ENCODE peak calls at places on chromosomes 16 and 17, in six cellular contexts. Y is hepatocyte, L is AG10803, J is GM23338, A is dorsolateral prefrontal cortex, X is fibroblast of mammary gland. S is an unnamed sample.

GRCh38 chr16:77585852-77586251 is 136.5 kb upstream of the NUDT7 start:
- DNase-seq in X (peak; percentile 61), A (no peak), J (no peak), L (no peak), Y (no peak), S (peak; percentile 51)

GRCh38 chr16:86343111-86343642 is 167.2 kb upstream of the FOXF1 start:
- DNase-seq in J (no peak), L (peak; percentile 74), Y (peak; percentile 82), X (peak; percentile 56), A (no peak), S (peak; percentile 94)

GRCh38 chr17:75325827-75326586 is 36.8 kb upstream of the SLC25A19 start:
- DNase-seq in Y (no peak), J (no peak), L (peak; percentile 48), X (peak; percentile 54), A (no peak), S (peak; percentile 81)

GRCh38 chr17:63138713-63139112 is 172.7 kb downstream of the TANC2 start:
- DNase-seq in X (peak; percentile 16), Y (no peak), L (peak; percentile 58), A (no peak), J (no peak), S (no peak)

GRCh38 chr17:80123791-80124190 is 22.4 kb downstream of the GAA start:
- DNase-seq in Y (no peak), J (no peak), A (no peak), X (peak; percentile 72), L (peak; percentile 48), S (peak; percentile 41)

GRCh38 chr17:19386276-19386863 is 620 bp downstream of the MFAP4 start:
- DNase-seq in A (no peak), X (peak; percentile 96), L (peak; percentile 88), J (peak; percentile 28), Y (peak; percentile 83), S (peak; percentile 79)

GRCh38 chr17:33814852-33815251 is 440.2 kb upstream of the CCL2 start:
- DNase-seq in A (no peak), Y (no peak), X (no peak), L (no peak), J (no peak), S (no peak)

GRCh38 chr17:4747847-4748246 is 8.1 kb upstream of the CXCL16 start:
- DNase-seq in J (no peak), A (no peak), Y (no peak), X (no peak), L (peak; percentile 5), S (no peak)

GRCh38 chr16:70715113-70715711 is 29.4 kb upstream of the MTSS2 start:
- DNase-seq in A (no peak), Y (peak; percentile 86), J (no peak), X (peak; percentile 97), L (peak; percentile 99), S (peak; percentile 70)

GRCh38 chr16:14485131-14485551 is 144.9 kb downstream of the PARN start:
- DNase-seq in Y (no peak), J (no peak), A (no peak), X (peak; percentile 26), L (peak; percentile 58), S (peak; percentile 48)

GRCh38 chr16:14487579-14487978 is 142.5 kb downstream of the PARN start:
- DNase-seq in J (no peak), X (no peak), A (no peak), Y (no peak), L (no peak), S (no peak)

GRCh38 chr16:14489460-14489859 is 140.6 kb downstream of the PARN start:
- DNase-seq in Y (peak; percentile 46), X (no peak), L (peak; percentile 79), A (no peak), J (peak; percentile 79), S (peak; percentile 21)

GRCh38 chr16:14485811-14486519 is 144.1 kb downstream of the PARN start:
- DNase-seq in X (peak; percentile 22), Y (no peak), A (no peak), J (no peak), L (peak; percentile 57), S (no peak)

GRCh38 chr16:14486520-14487303 is 143.3 kb downstream of the PARN start:
- DNase-seq in J (peak; percentile 46), L (peak; percentile 97), A (peak; percentile 68), X (peak; percentile 97), Y (peak; percentile 92), S (peak; percentile 98)
- H3K4me3 ChIP-seq in J (no peak overlapping the region), L (peak overlapping the region; percentile 67), A (peak overlapping the region; percentile 45), X (peak overlapping the region; percentile 46), Y (no peak overlapping the region), S (peak overlapping the region; percentile 63)

GRCh38 chr17:39069114-39069756 is 82.2 kb downstream of the PLXDC1 start:
- DNase-seq in A (no peak), X (peak; percentile 53), Y (peak; percentile 65), L (peak; percentile 50), J (peak; percentile 82), S (peak; percentile 74)
- TF ChIP-seq CTCF in A (peak; percentile 46), X (peak; percentile 62), Y (peak; percentile 69), L (peak; percentile 74), J (peak; percentile 76), S (peak; percentile 80)

GRCh38 chr17:39665642-39666221 is 583 bp downstream of the TCAP start:
- DNase-seq in X (no peak), A (no peak), Y (no peak), J (no peak), L (no peak), S (no peak)
- H3K4me3 ChIP-seq in X (no peak overlapping the region), A (no peak overlapping the region), Y (no peak overlapping the region), J (no peak overlapping the region), L (no peak overlapping the region), S (no peak overlapping the region)

GRCh38 chr17:8365143-8365542 is 11.4 kb downstream of the KRABD2 start:
- DNase-seq in X (peak; percentile 88), L (peak; percentile 31), Y (no peak), A (no peak), J (no peak), S (peak; percentile 44)
- TF ChIP-seq CTCF in X (no peak), L (no peak), Y (no peak), A (no peak), J (no peak), S (no peak)